ENCODE peak calls at places on chromosomes 5 and 9, in seven cellular contexts. R is H1, Q is HepG2, L is GM12878, M is HCT116, S is SK-N-SH, F is K562. P is an unnamed sample.

GRCh38 chr5:163079618-163080017 is 357.8 kb upstream of the CCNG1 start:
- DNase-seq in R (no peak), Q (no peak), L (no peak), M (no peak), S (peak), F (no peak), P (no peak)

GRCh38 chr5:64766934-64767333 is 1.6 kb downstream of the SREK1IP1 start:
- DNase-seq in R (no peak), Q (no peak), L (no peak), M (no peak), S (no peak), F (no peak), P (no peak)

GRCh38 chr5:168829044-168829443 is 249.9 kb upstream of the PANK3 start:
- DNase-seq in R (no peak), Q (no peak), L (no peak), M (no peak), S (peak), F (no peak), P (no peak)

GRCh38 chr5:21154526-21154925 is 1166.5 kb upstream of the CDH18 start:
- DNase-seq in R (no peak), Q (no peak), L (no peak), M (no peak), S (no peak), F (no peak), P (no peak)

GRCh38 chr9:78904686-78905085 is 607.8 kb downstream of the PSAT1 start:
- DNase-seq in R (no peak), Q (no peak), L (no peak), M (no peak), S (no peak), F (no peak), P (no peak)

GRCh38 chr9:34577635-34578240 is 11.8 kb downstream of the CNTFR start:
- DNase-seq in R (no peak), Q (no peak), L (no peak), M (no peak), S (peak), F (peak), P (no peak)

GRCh38 chr5:103374473-103374963 is 116.0 kb downstream of the MACIR start:
- DNase-seq in R (no peak), Q (no peak), L (no peak), M (no peak), S (no peak), F (no peak), P (no peak)

GRCh38 chr5:30539004-30539634 is 654.4 kb upstream of the CDH6 start:
- DNase-seq in R (no peak), Q (no peak), L (no peak), M (no peak), S (no peak), F (no peak), P (no peak)

GRCh38 chr5:172870261-172870806 is 36.3 kb downstream of the ERGIC1 start:
- DNase-seq in R (no peak), Q (no peak), L (no peak), M (no peak), S (no peak), F (no peak), P (no peak)

GRCh38 chr9:42852133-42852532 is 668.7 kb downstream of the SPATA31A6 start:
- DNase-seq in R (peak), Q (peak), L (no peak), M (no peak), S (peak), F (no peak), P (no peak)

GRCh38 chr5:68126871-68127270 is 88.7 kb upstream of the PIK3R1 start:
- DNase-seq in R (no peak), Q (no peak), L (no peak), M (no peak), S (no peak), F (no peak), P (no peak)

GRCh38 chr5:158756873-158757272 is 342.8 kb downstream of the EBF1 start:
- DNase-seq in R (no peak), Q (no peak), L (no peak), M (no peak), S (no peak), F (no peak), P (no peak)

GRCh38 chr5:156178117-156178516 is 148.8 kb upstream of the SGCD start:
- DNase-seq in R (no peak), Q (no peak), L (no peak), M (no peak), S (no peak), F (no peak), P (no peak)

GRCh38 chr5:140239939-140240700 is 62.8 kb downstream of the PFDN1 start:
- DNase-seq in R (peak), Q (peak), L (no peak), M (no peak), S (peak), F (peak), P (no peak)

GRCh38 chr9:135887585-135888050 is 19.7 kb downstream of the CAMSAP1 start:
- DNase-seq in R (no peak), Q (no peak), L (peak), M (no peak), S (no peak), F (no peak), P (no peak)

GRCh38 chr5:62256161-62257017 is 49.6 kb upstream of the KIF2A start:
- DNase-seq in R (no peak), Q (no peak), L (no peak), M (no peak), S (peak), F (no peak), P (no peak)

GRCh38 chr5:170267431-170268152 is 30.0 kb downstream of the LCP2 start:
- DNase-seq in R (no peak), Q (peak), L (peak), M (peak), S (peak), F (peak), P (peak)

GRCh38 chr5:2276101-2276500 is 393.4 kb upstream of the IRX4 start:
- DNase-seq in R (no peak), Q (no peak), L (no peak), M (no peak), S (no peak), F (no peak), P (no peak)

GRCh38 chr5:154756871-154757646 is 1.9 kb downstream of the LARP1 start:
- DNase-seq in R (no peak), Q (no peak), L (no peak), M (no peak), S (peak), F (peak), P (no peak)

GRCh38 chr9:6733831-6734230 is 23.9 kb upstream of the KDM4C start:
- DNase-seq in R (no peak), Q (no peak), L (no peak), M (no peak), S (no peak), F (no peak), P (no peak)

GRCh38 chr9:32989651-32990050 is 11.8 kb downstream of the APTX start:
- DNase-seq in R (no peak), Q (no peak), L (no peak), M (no peak), S (no peak), F (peak), P (no peak)

GRCh38 chr9:114272739-114273431 is 50.0 kb upstream of the ORM1 start:
- DNase-seq in R (no peak), Q (no peak), L (no peak), M (no peak), S (no peak), F (no peak), P (no peak)

GRCh38 chr5:154446183-154447073 is 631 bp downstream of the SAP30L start:
- DNase-seq in R (no peak), Q (peak), L (no peak), M (no peak), S (peak), F (peak), P (no peak)

GRCh38 chr9:137437691-137438590 is 3.2 kb downstream of the ENTPD8 start:
- DNase-seq in R (no peak), Q (no peak), L (no peak), M (no peak), S (peak), F (no peak), P (no peak)

GRCh38 chr9:744790-745456 is 96.6 kb upstream of the DMRT1 start:
- DNase-seq in R (no peak), Q (peak), L (no peak), M (no peak), S (no peak), F (no peak), P (no peak)

GRCh38 chr9:70883056-70883455 is 238.4 kb downstream of the TRPM3 start:
- DNase-seq in R (no peak), Q (no peak), L (no peak), M (no peak), S (no peak), F (no peak), P (no peak)

GRCh38 chr5:55175781-55176175 is 2.8 kb upstream of the CDC20B start:
- DNase-seq in R (no peak), Q (no peak), L (no peak), M (no peak), S (no peak), F (no peak), P (no peak)

GRCh38 chr5:55172051-55172899 is 702 bp downstream of the CDC20B start:
- DNase-seq in R (no peak), Q (peak), L (peak), M (peak), S (peak), F (peak), P (peak)

GRCh38 chr5:55171471-55171870 is 1.5 kb downstream of the CDC20B start:
- DNase-seq in R (no peak), Q (no peak), L (no peak), M (no peak), S (no peak), F (no peak), P (no peak)

GRCh38 chr5:55172937-55173695 is at the start of gene CDC20B:
- DNase-seq in R (no peak), Q (peak), L (no peak), M (no peak), S (peak), F (peak), P (no peak)

DNA sequence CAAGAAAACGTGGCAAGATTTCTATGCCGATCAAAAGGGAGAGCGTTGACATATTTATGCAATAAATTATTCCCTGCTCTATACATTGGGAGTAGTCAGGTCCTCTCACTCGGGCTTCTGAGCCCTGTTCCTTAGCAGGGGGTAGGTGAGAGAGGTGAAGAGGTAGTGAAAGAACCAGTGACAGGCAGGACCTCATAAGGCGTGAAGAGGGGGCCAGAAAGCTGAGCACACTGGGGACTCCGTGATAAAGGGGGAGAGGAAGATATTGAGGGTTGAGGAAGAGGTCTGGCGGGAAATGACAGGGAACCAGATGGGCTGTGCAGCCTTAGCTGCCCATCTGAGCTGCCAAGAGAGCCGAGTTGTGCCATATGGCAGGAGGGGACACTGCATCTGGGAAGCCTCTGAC is 722 bp upstream of the CDC20B start:
- DNase-seq in R (no peak), Q (no peak), L (no peak), M (no peak), S (peak), F (no peak), P (no peak)
- TF ChIP-seq SIN3A in R (no peak), Q (no peak), L (no peak), M (no peak), S (no peak), F (no peak), P (no peak)

GRCh38 chr9:77386187-77386586 is 208.9 kb downstream of the VPS13A start:
- DNase-seq in R (no peak), Q (no peak), L (no peak), M (no peak), S (no peak), F (no peak), P (no peak)
- TF ChIP-seq SIN3A in R (no peak), Q (no peak), L (no peak), M (no peak), S (no peak), F (no peak), P (no peak)

DNA sequence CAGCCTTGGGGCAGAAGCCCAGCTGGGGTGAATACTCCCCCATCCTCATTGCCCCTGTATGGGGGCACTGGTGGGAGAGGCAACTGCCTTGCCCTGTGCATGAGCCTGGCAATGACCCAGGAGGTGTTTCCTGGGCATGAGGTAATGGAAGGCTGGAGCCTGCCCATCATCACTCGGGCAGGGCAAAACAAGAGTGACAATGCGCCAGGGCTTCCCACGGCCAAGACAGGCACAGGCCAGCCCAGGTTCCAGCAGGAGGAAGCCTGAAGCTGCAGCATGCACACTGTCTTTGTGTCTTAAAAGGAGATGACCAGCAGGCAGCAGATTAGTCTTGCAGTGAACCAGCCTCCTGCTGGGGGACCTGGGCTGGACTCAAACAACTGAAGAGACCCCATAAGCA is 92.2 kb upstream of the SMIM23 start:
- DNase-seq in R (no peak), Q (no peak), L (no peak), M (no peak), S (no peak), F (no peak), P (no peak)
- TF ChIP-seq SIN3A in R (no peak), Q (no peak), L (no peak), M (no peak), S (no peak), F (no peak), P (no peak)

GRCh38 chr9:91844170-91844569 is 105.9 kb downstream of the ROR2 start:
- DNase-seq in R (no peak), Q (no peak), L (no peak), M (no peak), S (no peak), F (no peak), P (no peak)
- TF ChIP-seq SIN3A in R (no peak), Q (no peak), L (no peak), M (no peak), S (no peak), F (no peak), P (no peak)

GRCh38 chr9:124133752-124134151 is 122.2 kb downstream of the LHX2 start:
- DNase-seq in R (no peak), Q (peak), L (no peak), M (no peak), S (no peak), F (no peak), P (no peak)

GRCh38 chr9:124137009-124137943 is 120.5 kb upstream of the NEK6 start:
- DNase-seq in R (no peak), Q (no peak), L (peak), M (no peak), S (no peak), F (no peak), P (no peak)

GRCh38 chr9:124134526-124134925 is 123.0 kb downstream of the LHX2 start:
- DNase-seq in R (no peak), Q (no peak), L (no peak), M (no peak), S (no peak), F (no peak), P (no peak)

GRCh38 chr9:124137944-124138335 is 119.8 kb upstream of the NEK6 start:
- DNase-seq in R (no peak), Q (no peak), L (no peak), M (no peak), S (no peak), F (no peak), P (no peak)

GRCh38 chr9:124135813-124136365 is 121.9 kb upstream of the NEK6 start:
- DNase-seq in R (no peak), Q (no peak), L (no peak), M (no peak), S (no peak), F (no peak), P (no peak)
- TF ChIP-seq SIN3A in R (no peak), Q (no peak), L (no peak), M (no peak), S (no peak), F (no peak), P (no peak)

DNA sequence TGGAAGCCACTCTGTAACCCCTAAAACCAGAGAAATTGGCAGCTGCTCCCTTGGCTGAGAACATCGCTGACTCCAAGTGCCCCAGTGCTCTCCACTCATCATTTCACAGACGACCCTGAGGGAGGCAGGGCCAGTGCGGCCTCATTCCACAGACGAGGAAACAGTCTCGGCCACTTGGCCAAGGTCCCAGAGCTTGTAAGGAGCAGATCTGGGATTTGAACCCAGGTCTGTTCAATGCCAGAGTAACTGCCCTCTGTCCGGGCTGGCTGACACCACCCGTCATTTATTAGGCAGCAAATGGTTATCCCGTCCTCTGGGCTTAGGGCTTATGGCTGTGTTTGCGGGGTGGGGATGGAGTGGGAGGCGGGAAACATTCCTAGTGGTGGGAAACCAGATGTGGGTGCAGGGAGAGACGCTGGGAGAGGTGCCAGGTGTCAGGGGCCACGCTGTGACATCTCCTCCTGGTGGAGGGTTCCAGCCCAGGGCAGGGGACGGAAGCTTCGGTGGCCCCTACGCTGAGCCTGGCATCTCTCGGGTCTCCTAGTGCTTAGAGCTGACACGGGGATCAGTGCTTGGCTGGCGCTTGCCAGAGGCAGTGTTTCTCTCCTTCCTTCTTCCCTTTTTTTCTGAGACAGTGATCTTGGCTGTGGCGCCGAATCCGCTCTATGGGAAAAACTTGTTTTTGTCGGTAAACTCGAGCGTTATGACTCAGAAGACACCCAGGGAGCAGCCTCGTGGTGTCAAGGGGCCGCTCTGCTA is 20.1 kb upstream of the IER5L start:
- DNase-seq in R (no peak), Q (no peak), L (no peak), M (no peak), S (no peak), F (no peak), P (no peak)
- TF ChIP-seq SIN3A in R (no peak), Q (no peak), L (no peak), M (no peak), S (no peak), F (no peak), P (no peak)

GRCh38 chr9:36134761-36135505 is 1.6 kb upstream of the GLIPR2 start:
- DNase-seq in R (peak), Q (no peak), L (no peak), M (no peak), S (no peak), F (no peak), P (no peak)

GRCh38 chr9:36136894-36137391 is 410 bp downstream of the GLIPR2 start:
- DNase-seq in R (no peak), Q (no peak), L (no peak), M (no peak), S (peak), F (no peak), P (no peak)

GRCh38 chr9:36136277-36136893 is at the start of gene GLIPR2:
- DNase-seq in R (no peak), Q (peak), L (no peak), M (peak), S (peak), F (peak), P (no peak)

GRCh38 chr9:36137392-36138004 is 965 bp downstream of the GLIPR2 start:
- DNase-seq in R (no peak), Q (no peak), L (no peak), M (no peak), S (peak), F (no peak), P (no peak)

GRCh38 chr9:36135791-36136276 is 699 bp upstream of the GLIPR2 start:
- DNase-seq in R (no peak), Q (no peak), L (no peak), M (no peak), S (no peak), F (no peak), P (no peak)
- TF ChIP-seq SIN3A in R (no peak), Q (no peak), L (no peak), M (no peak), S (no peak), F (no peak), P (no peak)